ENCODE peak calls at places on chromosomes 4 and X, in seven cellular contexts. One of them, this sample, is unnamed.

GRCh38 chrX:154918060-154918483 is 31.9 kb downstream of the F8A1 start:
- DNase-seq in ovary: peak; percentile 79
- DNase-seq in tibial artery: peak; percentile 26
- DNase-seq in A549: peak; percentile 32
- DNase-seq in stomach: peak; percentile 32
- DNase-seq in endothelial cell of umbilical vein: peak; percentile 67
- DNase-seq in cardiac muscle cell: peak; percentile 89
- DNase-seq in this sample: peak; percentile 60

GRCh38 chr4:52861171-52861873 is 795 bp upstream of the RASL11B start:
- DNase-seq in stomach: no peak
- DNase-seq in tibial artery: no peak
- DNase-seq in A549: no peak
- DNase-seq in endothelial cell of umbilical vein: peak; percentile 26
- DNase-seq in ovary: no peak
- DNase-seq in cardiac muscle cell: peak; percentile 15
- DNase-seq in this sample: no peak

GRCh38 chr4:16785800-16786527 is 112.5 kb downstream of the LDB2 start:
- DNase-seq in ovary: no peak
- DNase-seq in stomach: no peak
- DNase-seq in A549: no peak
- DNase-seq in tibial artery: no peak
- DNase-seq in cardiac muscle cell: peak; percentile 35
- DNase-seq in endothelial cell of umbilical vein: peak; percentile 11
- DNase-seq in this sample: peak; percentile 17

GRCh38 chr4:159188646-159189045 is 85.8 kb downstream of the RAPGEF2 start:
- DNase-seq in ovary: no peak
- DNase-seq in tibial artery: no peak
- DNase-seq in endothelial cell of umbilical vein: peak; percentile 53
- DNase-seq in cardiac muscle cell: no peak
- DNase-seq in A549: no peak
- DNase-seq in stomach: no peak
- DNase-seq in this sample: no peak

GRCh38 chrX:24243692-24244091 is 70.2 kb downstream of the SUPT20HL2 start:
- DNase-seq in ovary: no peak
- DNase-seq in tibial artery: no peak
- DNase-seq in endothelial cell of umbilical vein: no peak
- DNase-seq in cardiac muscle cell: peak; percentile 31
- DNase-seq in A549: no peak
- DNase-seq in stomach: no peak
- DNase-seq in this sample: no peak

GRCh38 chr4:105767579-105767978 is 59.0 kb downstream of the GSTCD start:
- DNase-seq in cardiac muscle cell: no peak
- DNase-seq in A549: no peak
- DNase-seq in ovary: no peak
- DNase-seq in stomach: no peak
- DNase-seq in tibial artery: no peak
- DNase-seq in endothelial cell of umbilical vein: no peak
- DNase-seq in this sample: no peak

GRCh38 chrX:85851418-85851817 is 195.9 kb downstream of the CHM start:
- DNase-seq in cardiac muscle cell: peak; percentile 11
- DNase-seq in endothelial cell of umbilical vein: peak; percentile 1
- DNase-seq in A549: peak; percentile 0
- DNase-seq in tibial artery: no peak
- DNase-seq in ovary: no peak
- DNase-seq in stomach: peak; percentile 28
- DNase-seq in this sample: peak; percentile 34

GRCh38 chrX:150508461-150509367 is 59.7 kb upstream of the MTM1 start:
- DNase-seq in ovary: peak; percentile 86
- DNase-seq in A549: no peak
- DNase-seq in stomach: peak; percentile 65
- DNase-seq in cardiac muscle cell: peak; percentile 67
- DNase-seq in endothelial cell of umbilical vein: peak; percentile 61
- DNase-seq in tibial artery: peak; percentile 77
- DNase-seq in this sample: no peak

GRCh38 chr4:55791666-55792065 is 27.9 kb upstream of the EXOC1L start:
- DNase-seq in endothelial cell of umbilical vein: no peak
- DNase-seq in tibial artery: no peak
- DNase-seq in cardiac muscle cell: peak; percentile 19
- DNase-seq in A549: no peak
- DNase-seq in ovary: no peak
- DNase-seq in stomach: no peak
- DNase-seq in this sample: no peak

GRCh38 chr4:182695009-182695408 is 222.2 kb downstream of the DCTD start:
- DNase-seq in tibial artery: no peak
- DNase-seq in ovary: no peak
- DNase-seq in A549: no peak
- DNase-seq in endothelial cell of umbilical vein: no peak
- DNase-seq in stomach: no peak
- DNase-seq in cardiac muscle cell: no peak
- DNase-seq in this sample: no peak

GRCh38 chr4:54548098-54548620 is 109.6 kb upstream of the KIT start:
- DNase-seq in stomach: no peak
- DNase-seq in ovary: no peak
- DNase-seq in A549: no peak
- DNase-seq in endothelial cell of umbilical vein: no peak
- DNase-seq in tibial artery: no peak
- DNase-seq in cardiac muscle cell: no peak
- DNase-seq in this sample: no peak

GRCh38 chrX:63506320-63506719 is 155.2 kb upstream of the SPIN4 start:
- DNase-seq in ovary: no peak
- DNase-seq in stomach: no peak
- DNase-seq in tibial artery: no peak
- DNase-seq in cardiac muscle cell: peak; percentile 62
- DNase-seq in A549: no peak
- DNase-seq in endothelial cell of umbilical vein: peak; percentile 50
- DNase-seq in this sample: no peak

GRCh38 chrX:27889878-27890277 is 82.1 kb downstream of the MAGEB10 start:
- DNase-seq in stomach: no peak
- DNase-seq in cardiac muscle cell: no peak
- DNase-seq in ovary: no peak
- DNase-seq in tibial artery: no peak
- DNase-seq in A549: no peak
- DNase-seq in endothelial cell of umbilical vein: peak; percentile 4
- DNase-seq in this sample: no peak

GRCh38 chr4:20362148-20362547 is 110.4 kb downstream of the SLIT2 start:
- DNase-seq in tibial artery: no peak
- DNase-seq in ovary: no peak
- DNase-seq in cardiac muscle cell: no peak
- DNase-seq in A549: no peak
- DNase-seq in endothelial cell of umbilical vein: no peak
- DNase-seq in stomach: no peak
- DNase-seq in this sample: no peak

GRCh38 chrX:72130156-72130761 is 1.5 kb downstream of the RTL5 start:
- DNase-seq in ovary: no peak
- DNase-seq in tibial artery: no peak
- DNase-seq in endothelial cell of umbilical vein: no peak
- DNase-seq in cardiac muscle cell: no peak
- DNase-seq in A549: no peak
- DNase-seq in stomach: no peak
- DNase-seq in this sample: no peak

GRCh38 chr4:146346276-146346675 is 131.9 kb downstream of the REELD1 start:
- DNase-seq in ovary: no peak
- DNase-seq in endothelial cell of umbilical vein: no peak
- DNase-seq in stomach: no peak
- DNase-seq in tibial artery: no peak
- DNase-seq in A549: no peak
- DNase-seq in cardiac muscle cell: no peak
- DNase-seq in this sample: no peak

GRCh38 chr4:146343199-146343598 is 128.9 kb downstream of the REELD1 start:
- DNase-seq in A549: no peak
- DNase-seq in stomach: no peak
- DNase-seq in tibial artery: no peak
- DNase-seq in ovary: no peak
- DNase-seq in cardiac muscle cell: no peak
- DNase-seq in endothelial cell of umbilical vein: peak; percentile 26
- DNase-seq in this sample: no peak

GRCh38 chr4:146343776-146344175 is 129.4 kb downstream of the REELD1 start:
- DNase-seq in ovary: no peak
- DNase-seq in stomach: no peak
- DNase-seq in cardiac muscle cell: no peak
- DNase-seq in A549: no peak
- DNase-seq in endothelial cell of umbilical vein: no peak
- DNase-seq in tibial artery: no peak
- DNase-seq in this sample: no peak

GRCh38 chr4:146340798-146341197 is 126.5 kb downstream of the REELD1 start:
- DNase-seq in tibial artery: no peak
- DNase-seq in endothelial cell of umbilical vein: peak; percentile 37
- DNase-seq in A549: no peak
- DNase-seq in stomach: no peak
- DNase-seq in ovary: no peak
- DNase-seq in cardiac muscle cell: peak; percentile 39
- DNase-seq in this sample: no peak

DNA sequence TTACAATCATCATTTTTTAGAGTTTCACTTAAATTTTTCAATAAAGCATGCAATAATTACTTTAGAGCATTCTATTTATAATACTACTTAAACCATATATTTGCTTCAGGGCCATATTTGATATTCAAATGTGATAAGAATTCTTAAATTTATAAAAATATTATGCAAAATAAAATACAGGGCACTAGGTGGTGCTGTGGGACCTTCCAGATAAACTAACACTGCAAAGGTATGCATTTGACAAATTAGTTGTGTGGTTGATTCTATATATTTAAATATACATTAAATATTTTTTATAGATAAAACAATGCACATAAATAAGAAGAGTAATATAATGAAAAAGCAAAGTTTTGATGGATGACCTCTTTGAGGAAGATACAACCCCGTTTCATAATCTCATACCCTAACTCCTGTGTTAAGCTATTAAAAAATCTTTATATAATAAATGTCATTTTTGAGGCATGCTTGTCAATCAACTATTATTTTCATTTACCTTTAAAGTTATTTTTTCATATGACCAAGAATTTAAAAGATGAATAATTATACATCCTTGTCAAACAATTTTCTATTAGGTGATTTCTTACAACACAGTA is 128.4 kb downstream of the REELD1 start:
- DNase-seq in tibial artery: no peak
- DNase-seq in cardiac muscle cell: peak; percentile 68
- DNase-seq in endothelial cell of umbilical vein: peak; percentile 70
- DNase-seq in A549: peak; percentile 2
- DNase-seq in ovary: peak; percentile 14
- DNase-seq in stomach: no peak
- DNase-seq in this sample: peak; percentile 39
- TF ChIP-seq CTCF in tibial artery: peak; percentile 58
- TF ChIP-seq CTCF in cardiac muscle cell: peak; percentile 50
- TF ChIP-seq CTCF in endothelial cell of umbilical vein: peak; percentile 19
- TF ChIP-seq CTCF in A549: peak; percentile 70
- TF ChIP-seq CTCF in ovary: no peak
- TF ChIP-seq CTCF in stomach: no peak
- TF ChIP-seq CTCF in this sample: peak; percentile 54

GRCh38 chrX:20140410-20140809 is 1.2 kb downstream of the EIF1AX start:
- DNase-seq in stomach: no peak
- DNase-seq in tibial artery: no peak
- DNase-seq in endothelial cell of umbilical vein: no peak
- DNase-seq in cardiac muscle cell: no peak
- DNase-seq in A549: no peak
- DNase-seq in ovary: no peak
- DNase-seq in this sample: no peak
- H3K4me1 ChIP-seq in stomach: peaks cover 50% of the 10 kb centered on the region
- H3K4me1 ChIP-seq in tibial artery: no peaks in the 10 kb centered on the region
- H3K4me1 ChIP-seq in endothelial cell of umbilical vein: peaks cover 22% of the 10 kb centered on the region
- H3K4me1 ChIP-seq in cardiac muscle cell: peaks cover 6% of the 10 kb centered on the region
- H3K4me1 ChIP-seq in A549: peaks cover 40% of the 10 kb centered on the region
- H3K4me1 ChIP-seq in ovary: peaks cover 8% of the 10 kb centered on the region
- H3K4me1 ChIP-seq in this sample: no peaks in the 10 kb centered on the region

DNA sequence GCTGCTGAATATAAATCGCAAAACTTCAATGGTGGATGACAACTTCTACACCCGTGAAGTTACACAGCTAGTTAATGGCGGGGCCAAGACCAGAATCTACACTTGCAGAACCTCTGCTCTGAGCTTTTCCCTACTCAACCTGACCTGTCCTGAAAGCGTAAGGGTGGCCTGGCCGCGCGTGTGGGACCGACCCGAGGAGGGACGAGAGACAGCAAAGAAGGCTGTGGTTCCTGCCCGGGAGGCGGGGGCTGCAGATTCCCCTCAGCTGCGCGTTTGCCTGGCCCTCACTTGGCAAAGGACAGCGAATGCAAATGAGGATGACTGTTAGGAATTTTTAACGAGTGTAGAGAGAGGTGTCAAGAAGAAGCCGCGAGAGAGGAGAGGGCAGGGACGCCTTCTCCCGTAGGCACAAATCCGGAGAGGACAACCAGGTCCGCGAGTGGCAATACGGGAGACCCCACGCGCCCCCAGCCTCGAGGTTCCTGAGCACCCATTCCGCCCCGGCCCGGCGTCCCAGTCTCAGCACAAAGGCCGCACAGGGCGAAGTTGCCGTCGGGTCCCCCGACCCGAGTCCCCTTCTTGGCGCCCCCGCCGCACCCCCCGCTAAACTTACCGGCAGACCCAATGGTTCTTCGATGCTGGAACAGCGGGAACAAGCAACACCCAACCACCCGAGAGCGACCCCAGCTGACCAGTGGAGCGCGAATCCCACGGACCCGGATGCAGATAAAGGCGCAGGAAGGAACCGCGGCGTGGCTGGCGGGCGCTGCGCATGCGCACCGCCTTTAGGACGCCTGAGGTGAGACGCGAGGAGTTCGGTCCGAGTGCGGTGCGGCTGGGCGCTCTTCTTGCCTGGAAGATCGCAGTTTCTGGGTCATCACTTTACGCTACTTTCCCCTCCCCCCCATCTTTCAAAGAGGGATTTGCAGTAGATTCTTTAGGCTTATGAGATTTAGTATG is at the start of gene GNPDA2:
- DNase-seq in ovary: peak; percentile 91
- DNase-seq in stomach: peak; percentile 91
- DNase-seq in cardiac muscle cell: peak; percentile 94
- DNase-seq in A549: peak; percentile 66
- DNase-seq in tibial artery: peak; percentile 92
- DNase-seq in endothelial cell of umbilical vein: peak; percentile 92
- DNase-seq in this sample: peak; percentile 93
- TF ChIP-seq CTCF in ovary: no peak
- TF ChIP-seq CTCF in stomach: no peak
- TF ChIP-seq CTCF in cardiac muscle cell: peak; percentile 38
- TF ChIP-seq CTCF in A549: no peak
- TF ChIP-seq CTCF in tibial artery: no peak
- TF ChIP-seq CTCF in endothelial cell of umbilical vein: peak; percentile 43
- TF ChIP-seq CTCF in this sample: peak; percentile 31

GRCh38 chrX:46582325-46582724 is 8.8 kb downstream of the CHST7 start:
- DNase-seq in A549: no peak
- DNase-seq in stomach: no peak
- DNase-seq in endothelial cell of umbilical vein: peak; percentile 32
- DNase-seq in tibial artery: no peak
- DNase-seq in cardiac muscle cell: peak; percentile 49
- DNase-seq in ovary: no peak
- DNase-seq in this sample: no peak

GRCh38 chrX:46579250-46579649 is 5.7 kb downstream of the CHST7 start:
- DNase-seq in ovary: no peak
- DNase-seq in stomach: no peak
- DNase-seq in A549: no peak
- DNase-seq in tibial artery: no peak
- DNase-seq in cardiac muscle cell: no peak
- DNase-seq in endothelial cell of umbilical vein: no peak
- DNase-seq in this sample: no peak

GRCh38 chrX:46580613-46581012 is 7.0 kb downstream of the CHST7 start:
- DNase-seq in A549: no peak
- DNase-seq in tibial artery: no peak
- DNase-seq in ovary: no peak
- DNase-seq in stomach: no peak
- DNase-seq in endothelial cell of umbilical vein: no peak
- DNase-seq in cardiac muscle cell: no peak
- DNase-seq in this sample: no peak

GRCh38 chrX:46587158-46587557 is 13.6 kb downstream of the CHST7 start:
- DNase-seq in cardiac muscle cell: peak; percentile 71
- DNase-seq in ovary: no peak
- DNase-seq in endothelial cell of umbilical vein: peak; percentile 64
- DNase-seq in stomach: no peak
- DNase-seq in A549: no peak
- DNase-seq in tibial artery: no peak
- DNase-seq in this sample: no peak

GRCh38 chrX:46582964-46583363 is 9.4 kb downstream of the CHST7 start:
- DNase-seq in cardiac muscle cell: peak; percentile 81
- DNase-seq in A549: no peak
- DNase-seq in stomach: no peak
- DNase-seq in tibial artery: no peak
- DNase-seq in ovary: no peak
- DNase-seq in endothelial cell of umbilical vein: peak; percentile 66
- DNase-seq in this sample: no peak
- H3K4me1 ChIP-seq in cardiac muscle cell: no peaks in the 10 kb centered on the region
- H3K4me1 ChIP-seq in A549: peaks cover 63% of the 10 kb centered on the region
- H3K4me1 ChIP-seq in stomach: peaks cover 14% of the 10 kb centered on the region
- H3K4me1 ChIP-seq in tibial artery: peaks cover 7% of the 10 kb centered on the region
- H3K4me1 ChIP-seq in ovary: peaks cover 3% of the 10 kb centered on the region
- H3K4me1 ChIP-seq in endothelial cell of umbilical vein: peaks cover 31% of the 10 kb centered on the region
- H3K4me1 ChIP-seq in this sample: no peaks in the 10 kb centered on the region

This sample was measured in BE2C.